ENCODE peak calls at places on chromosomes 16 and 17, in six cellular contexts. G, Z, B, R, C and M are unnamed samples. For H3K4me1, the result is how much of the 10 kb centered on the place peaks cover.

GRCh38 chr16:78007121-78007520 is 15.2 kb upstream of the CLEC3A start:
- DNase-seq in G (no peak), Z (no peak), B (no peak), R (no peak), C (no peak), M (no peak)

GRCh38 chr17:5769936-5770335 is 185.6 kb upstream of the NLRP1 start:
- DNase-seq in G (no peak), Z (peak), B (peak), R (no peak), C (no peak), M (no peak)

GRCh38 chr16:70534949-70535348 is 11.3 kb downstream of the SF3B3 start:
- DNase-seq in G (no peak), Z (no peak), B (no peak), R (no peak), C (no peak), M (no peak)

GRCh38 chr16:50050802-50051201 is 15.0 kb upstream of the HEATR3 start:
- DNase-seq in G (no peak), Z (no peak), B (no peak), R (no peak), C (no peak), M (no peak)

GRCh38 chr17:27471321-27472269 is 15.3 kb downstream of the KSR1 start:
- DNase-seq in G (no peak), Z (no peak), B (no peak), R (no peak), C (no peak), M (no peak)

GRCh38 chr17:55305321-55306087 is 40.7 kb downstream of the HLF start:
- DNase-seq in G (no peak), Z (no peak), B (no peak), R (no peak), C (no peak), M (no peak)

GRCh38 chr17:7307686-7308624 is 527 bp downstream of the EIF5A start:
- DNase-seq in G (peak), Z (no peak), B (peak), R (peak), C (no peak), M (no peak)

GRCh38 chr17:71760062-71760720 is 360.6 kb upstream of the SOX9 start:
- DNase-seq in G (no peak), Z (no peak), B (no peak), R (no peak), C (no peak), M (no peak)

GRCh38 chr17:66748578-66748977 is 86.3 kb upstream of the CACNG5 start:
- DNase-seq in G (no peak), Z (no peak), B (no peak), R (no peak), C (no peak), M (no peak)

GRCh38 chr17:17151055-17151454 is 55.1 kb downstream of the PLD6 start:
- DNase-seq in G (no peak), Z (peak), B (no peak), R (no peak), C (no peak), M (no peak)
- H3K4me1 ChIP-seq in G (under half), Z (under half), B (under half), R (under half), C (under half), M (under half)

DNA sequence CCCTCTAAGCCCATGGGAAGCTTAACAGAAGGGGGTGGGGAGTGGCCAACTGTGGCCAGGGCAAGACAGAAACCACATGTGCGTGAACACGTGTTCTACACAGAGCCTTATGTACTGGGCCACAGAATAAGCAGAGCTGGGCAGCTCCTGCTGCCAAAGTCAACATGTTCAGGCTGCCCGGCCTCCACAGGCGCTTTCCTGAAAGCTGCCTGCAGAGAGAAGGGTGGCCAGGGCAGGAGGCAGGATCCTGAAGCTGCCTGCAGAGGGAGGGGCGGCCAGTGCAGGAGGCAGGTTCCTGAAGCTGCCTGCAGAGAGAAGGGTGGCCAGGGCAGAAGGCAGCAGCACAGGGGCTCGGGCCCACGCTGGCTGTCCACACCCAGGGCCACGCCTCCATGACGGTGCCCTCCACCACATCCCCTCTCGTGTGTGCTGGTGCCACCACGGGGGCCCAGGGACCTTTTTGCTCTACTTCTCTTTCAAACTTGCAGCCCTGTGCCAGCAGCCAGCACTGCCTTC is 79.5 kb downstream of the ANKRD11 start:
- DNase-seq in G (no peak), Z (peak), B (no peak), R (peak), C (peak), M (no peak)
- H3K4me1 ChIP-seq in G (under half), Z (half or more), B (half or more), R (half or more), C (under half), M (half or more)

GRCh38 chr17:76515291-76515949 is 14.2 kb upstream of the RHBDF2 start:
- DNase-seq in G (peak), Z (no peak), B (no peak), R (peak), C (peak), M (no peak)

GRCh38 chr17:76517638-76518038 is 16.4 kb upstream of the RHBDF2 start:
- DNase-seq in G (no peak), Z (no peak), B (no peak), R (no peak), C (no peak), M (no peak)

GRCh38 chr17:76512366-76513305 is 11.4 kb upstream of the RHBDF2 start:
- DNase-seq in G (no peak), Z (no peak), B (no peak), R (peak), C (no peak), M (no peak)

GRCh38 chr17:76511562-76512365 is 10.5 kb upstream of the RHBDF2 start:
- DNase-seq in G (no peak), Z (no peak), B (no peak), R (no peak), C (no peak), M (no peak)

DNA sequence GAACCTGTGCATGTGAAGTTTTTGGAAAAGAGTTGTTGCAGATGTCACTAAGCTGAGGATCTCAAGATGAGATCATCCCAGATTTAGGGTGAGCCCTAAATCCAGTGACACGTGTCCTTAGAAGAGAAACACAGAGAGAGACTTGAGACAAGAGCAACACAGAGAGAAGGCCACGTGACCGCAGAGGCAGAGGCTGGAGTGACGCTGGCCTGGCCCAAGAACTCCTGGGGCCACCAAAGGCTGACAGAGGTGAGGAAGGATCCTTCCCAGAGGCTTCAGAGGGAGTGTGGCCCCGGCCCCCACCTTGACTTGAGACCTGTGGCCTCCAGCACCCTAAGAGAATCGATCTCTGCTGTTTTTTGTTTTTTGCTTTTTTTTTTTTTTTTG is 12.1 kb upstream of the RHBDF2 start:
- DNase-seq in G (no peak), Z (no peak), B (no peak), R (no peak), C (no peak), M (no peak)
- H3K4me1 ChIP-seq in G (under half), Z (under half), B (under half), R (under half), C (under half), M (under half)

DNA sequence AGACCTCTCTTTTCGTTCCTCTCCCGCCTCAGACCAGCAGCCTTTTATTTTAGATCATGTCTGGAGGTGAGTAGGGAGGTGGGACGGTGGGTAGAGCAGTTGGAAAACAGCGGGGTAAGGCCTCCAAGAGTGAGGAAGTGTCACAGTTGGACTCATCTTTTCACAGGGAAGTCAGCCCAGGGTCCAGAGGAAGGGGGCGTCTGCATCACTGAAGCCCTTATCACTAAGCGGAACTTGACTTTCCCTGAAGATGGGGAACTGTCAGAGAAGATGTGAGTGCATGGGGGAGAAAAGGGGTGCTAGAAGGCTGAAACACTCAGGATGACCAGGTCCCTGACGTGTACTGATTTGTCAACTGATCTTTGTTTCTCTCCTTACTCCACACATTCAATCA is 461 bp downstream of the LRRC46 start:
- DNase-seq in G (no peak), Z (no peak), B (no peak), R (no peak), C (no peak), M (peak)
- H3K4me1 ChIP-seq in G (under half), Z (under half), B (under half), R (under half), C (under half), M (under half)

DNA sequence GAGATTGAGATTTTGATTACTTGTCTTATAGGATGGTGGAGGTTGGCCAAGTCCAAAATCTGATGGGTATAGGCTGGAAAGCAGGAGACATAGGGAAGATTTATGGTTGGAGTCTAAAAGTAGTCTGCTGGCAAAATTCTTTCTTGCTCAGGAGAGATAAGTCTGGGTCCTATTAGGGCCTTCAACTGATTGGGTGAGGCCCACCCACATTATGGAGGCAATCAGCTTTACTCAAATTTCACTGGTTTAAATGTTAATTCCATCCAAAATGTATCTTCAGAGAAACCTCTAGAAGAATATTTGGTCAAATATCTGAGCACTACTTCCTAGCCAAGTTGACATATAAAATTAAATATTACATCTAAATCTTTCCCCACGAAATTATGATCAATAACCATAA is 31.7 kb upstream of the CDH8 start:
- DNase-seq in G (no peak), Z (no peak), B (no peak), R (no peak), C (no peak), M (no peak)
- H3K4me1 ChIP-seq in G (under half), Z (under half), B (under half), R (under half), C (under half), M (under half)

GRCh38 chr17:38469875-38470274 is 41.6 kb downstream of the ARHGAP23 start:
- DNase-seq in G (peak), Z (peak), B (no peak), R (no peak), C (no peak), M (no peak)

GRCh38 chr17:38466346-38467315 is 38.4 kb downstream of the ARHGAP23 start:
- DNase-seq in G (peak), Z (no peak), B (no peak), R (no peak), C (no peak), M (no peak)

GRCh38 chr17:38465420-38466345 is 37.4 kb downstream of the ARHGAP23 start:
- DNase-seq in G (peak), Z (no peak), B (no peak), R (peak), C (peak), M (no peak)

GRCh38 chr17:38464723-38465419 is 36.6 kb downstream of the ARHGAP23 start:
- DNase-seq in G (peak), Z (peak), B (peak), R (peak), C (peak), M (no peak)

DNA sequence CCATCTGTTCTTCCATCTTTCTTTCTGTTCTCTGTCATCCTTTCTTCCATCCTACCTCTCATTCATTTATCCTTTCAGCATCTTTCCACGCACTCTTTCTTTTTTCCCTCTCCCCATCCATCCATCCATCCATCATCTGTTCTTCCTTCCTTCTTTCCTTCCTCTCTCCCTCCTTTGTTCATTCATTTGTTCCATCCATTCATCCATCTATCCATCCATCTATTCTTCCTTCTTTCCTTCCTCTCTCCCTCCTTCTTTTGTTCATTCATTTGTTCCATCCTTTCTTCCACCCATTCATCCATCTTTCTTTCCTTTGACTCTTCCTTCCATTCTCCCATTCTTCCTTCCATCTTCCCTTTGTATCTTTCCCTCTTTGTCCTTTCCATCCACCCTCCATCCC is 39.2 kb downstream of the ARHGAP23 start:
- DNase-seq in G (no peak), Z (no peak), B (no peak), R (no peak), C (no peak), M (no peak)
- H3K4me1 ChIP-seq in G (under half), Z (under half), B (under half), R (under half), C (under half), M (under half)

GRCh38 chr17:652310-652709 is 62.3 kb downstream of the VPS53 start:
- DNase-seq in G (peak), Z (no peak), B (no peak), R (peak), C (no peak), M (no peak)

GRCh38 chr17:655618-656017 is 59.0 kb downstream of the VPS53 start:
- DNase-seq in G (no peak), Z (no peak), B (no peak), R (no peak), C (no peak), M (no peak)

GRCh38 chr17:647340-648197 is 67.1 kb downstream of the VPS53 start:
- DNase-seq in G (no peak), Z (no peak), B (no peak), R (peak), C (no peak), M (no peak)

GRCh38 chr17:653724-654123 is 60.9 kb downstream of the VPS53 start:
- DNase-seq in G (no peak), Z (no peak), B (peak), R (no peak), C (no peak), M (no peak)

GRCh38 chr17:651596-651995 is 63.0 kb downstream of the VPS53 start:
- DNase-seq in G (no peak), Z (no peak), B (no peak), R (no peak), C (no peak), M (no peak)
- H3K4me1 ChIP-seq in G (under half), Z (under half), B (under half), R (under half), C (under half), M (under half)